ENCODE peak calls at places on chromosome 14, in seven cellular contexts. J, P, Q, V, E, I and A are unnamed samples.
A peak's percentile ranks its signal among the peaks of the same experiment; 100 is the strongest.

GRCh38 chr14:24774167-24774915 is 140.4 kb upstream of the GZMB start:
- DNase-seq in V (no peak), I (no peak), Q (no peak), P (no peak), E (no peak), J (no peak), A (no peak)

GRCh38 chr14:28820677-28821076 is 54.1 kb downstream of the FOXG1 start:
- DNase-seq in Q (no peak), P (no peak), J (no peak), V (no peak), E (no peak), I (no peak), A (no peak)

GRCh38 chr14:104985675-104986486 is at the start of gene CLBA1:
- DNase-seq in I (peak; percentile 94), P (peak; percentile 99), E (peak; percentile 72), V (peak; percentile 92), Q (peak; percentile 55), J (peak; percentile 97), A (no peak)

GRCh38 chr14:76742961-76743360 is 18.3 kb upstream of the VASH1 start:
- DNase-seq in I (no peak), Q (no peak), P (no peak), E (no peak), V (no peak), J (no peak), A (no peak)

GRCh38 chr14:55160989-55161388 is 30.4 kb downstream of the DLGAP5 start:
- DNase-seq in Q (no peak), P (no peak), E (peak; percentile 6), J (no peak), I (no peak), V (no peak), A (no peak)

GRCh38 chr14:64763801-64764511 is 59.7 kb downstream of the PLEKHG3 start:
- DNase-seq in P (peak; percentile 76), J (peak; percentile 41), Q (no peak), V (peak; percentile 36), E (no peak), I (no peak), A (no peak)

GRCh38 chr14:65287264-65288131 is 125.0 kb upstream of the FUT8 start:
- DNase-seq in P (peak; percentile 85), E (no peak), V (no peak), Q (no peak), I (no peak), J (no peak), A (no peak)

GRCh38 chr14:74784634-74785033 is 21.5 kb downstream of the YLPM1 start:
- DNase-seq in Q (no peak), E (no peak), P (no peak), J (no peak), V (no peak), I (no peak), A (no peak)

GRCh38 chr14:25349269-25349668 is 299.3 kb upstream of the STXBP6 start:
- DNase-seq in I (no peak), P (no peak), E (no peak), V (no peak), J (no peak), Q (no peak), A (no peak)

GRCh38 chr14:82655770-82656169 is 1122.1 kb upstream of the SEL1L start:
- DNase-seq in Q (no peak), P (no peak), V (no peak), E (no peak), J (no peak), I (no peak), A (no peak)

GRCh38 chr14:39310071-39310470 is 76.4 kb downstream of the MIA2 start:
- DNase-seq in E (no peak), J (no peak), P (no peak), V (no peak), I (no peak), Q (no peak), A (no peak)

GRCh38 chr14:76323331-76324050 is 52.4 kb upstream of the ESRRB start:
- DNase-seq in P (no peak), E (no peak), J (no peak), I (no peak), Q (no peak), V (no peak), A (no peak)

GRCh38 chr14:37668646-37669045 is 73.2 kb downstream of the TTC6 start:
- DNase-seq in P (no peak), Q (no peak), V (no peak), I (no peak), E (no peak), J (no peak), A (no peak)

GRCh38 chr14:22122227-22123187 is 448.9 kb upstream of the OR4E1 start:
- DNase-seq in V (no peak), J (peak; percentile 25), I (peak; percentile 25), P (no peak), Q (no peak), E (no peak), A (no peak)

GRCh38 chr14:98501335-98501734 is 770.7 kb downstream of the BCL11B start:
- DNase-seq in I (no peak), J (no peak), V (no peak), Q (no peak), P (no peak), E (no peak), A (no peak)

GRCh38 chr14:25237845-25238244 is 187.9 kb upstream of the STXBP6 start:
- DNase-seq in P (no peak), V (no peak), E (no peak), I (peak; percentile 40), J (peak; percentile 65), Q (no peak), A (no peak)

GRCh38 chr14:39176263-39177167 is 1.5 kb downstream of the PNN start:
- DNase-seq in P (no peak), Q (no peak), I (no peak), V (no peak), J (no peak), E (no peak), A (no peak)

GRCh38 chr14:87467578-87467977 is 525.4 kb downstream of the GALC start:
- DNase-seq in Q (no peak), V (no peak), I (no peak), E (no peak), P (no peak), J (no peak), A (no peak)

GRCh38 chr14:68376067-68376810 is 416.6 kb downstream of the ZFP36L1 start:
- DNase-seq in P (no peak), E (no peak), I (no peak), Q (no peak), V (no peak), J (no peak), A (no peak)

GRCh38 chr14:91521058-91521721 is 11.1 kb upstream of the PPP4R3A start:
- DNase-seq in V (no peak), I (no peak), J (no peak), Q (no peak), E (no peak), P (no peak), A (no peak)

GRCh38 chr14:22753586-22753985 is 12.9 kb upstream of the OXA1L start:
- DNase-seq in I (no peak), P (no peak), J (no peak), V (no peak), E (no peak), Q (no peak), A (no peak)

DNA sequence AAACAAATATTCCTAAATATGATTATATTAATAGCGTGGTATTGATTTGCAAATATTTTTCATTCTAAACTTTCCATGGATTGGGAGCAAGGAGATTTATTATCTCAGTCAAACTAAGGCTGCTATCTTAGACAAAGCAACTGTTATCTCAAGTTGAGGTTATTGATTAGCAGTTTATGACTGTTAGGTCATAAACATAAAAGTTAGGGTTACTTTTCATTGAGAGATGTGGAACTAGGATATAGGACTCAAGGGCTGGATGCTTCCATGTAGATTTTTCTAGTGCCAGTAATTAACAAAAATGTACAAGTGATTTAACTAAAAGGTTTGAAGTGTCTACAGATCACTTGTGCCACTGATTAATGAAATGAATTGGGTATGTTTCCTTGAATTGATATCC is 19.1 kb downstream of the SCFD1 start:
- DNase-seq in J (no peak), Q (no peak), E (no peak), I (no peak), V (no peak), P (no peak), A (no peak)
- H3K27me3 ChIP-seq in J (no peaks in the 10 kb centered on the region), Q (no peaks in the 10 kb centered on the region), E (no peaks in the 10 kb centered on the region), I (no peaks in the 10 kb centered on the region), V (no peaks in the 10 kb centered on the region), P (no peaks in the 10 kb centered on the region), A (no peaks in the 10 kb centered on the region)

DNA sequence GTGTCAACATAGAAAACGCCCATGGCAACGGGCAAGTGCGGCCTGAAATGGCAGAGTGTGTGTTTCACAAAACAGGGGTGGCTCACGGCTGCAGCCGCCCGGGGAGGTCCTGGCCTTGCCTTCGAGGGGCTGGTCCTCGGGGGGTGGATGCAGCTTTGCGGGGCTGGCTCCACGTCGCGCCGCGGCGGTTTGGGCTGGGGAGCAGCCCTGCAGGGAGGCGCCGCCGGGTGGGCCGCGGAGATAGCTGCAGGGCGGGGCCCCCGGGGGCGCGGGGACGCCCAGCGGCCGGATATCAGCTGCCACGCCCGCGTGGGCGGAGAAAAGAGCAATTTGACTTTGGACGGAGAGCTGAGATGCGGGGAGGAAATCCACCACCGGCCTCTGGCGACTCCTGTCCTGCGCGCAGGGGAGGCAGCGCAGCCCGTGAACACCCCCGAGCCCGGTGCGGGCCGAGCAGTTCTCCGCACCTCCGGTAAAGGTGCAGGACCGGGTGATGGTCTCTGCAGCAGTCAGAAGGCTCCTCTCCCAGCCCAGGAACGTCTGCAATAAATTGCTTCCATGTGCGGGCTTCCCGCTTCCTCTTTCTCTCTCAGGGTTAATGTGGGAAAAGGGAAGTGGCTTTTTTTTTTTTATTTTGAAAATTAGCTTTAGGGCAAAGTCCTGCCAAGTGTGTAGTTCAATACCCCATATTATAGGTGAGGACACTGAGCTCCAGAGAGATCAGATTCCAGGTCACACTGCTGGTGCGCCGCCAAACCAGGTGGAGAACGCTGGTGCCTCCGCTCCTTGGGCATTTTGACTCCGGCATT is 110.5 kb downstream of the ARF6 start:
- DNase-seq in J (peak; percentile 47), P (peak; percentile 97), E (peak; percentile 65), V (peak; percentile 87), Q (peak; percentile 60), I (peak; percentile 45), A (no peak)
- H3K4me3 ChIP-seq in J (peak overlapping the region; percentile 54), P (peak overlapping the region; percentile 31), E (peak overlapping the region; percentile 64), V (peak overlapping the region; percentile 30), Q (peak overlapping the region; percentile 61), I (peak overlapping the region; percentile 38), A (peak overlapping the region; percentile 39)

GRCh38 chr14:102772781-102773570 is 4.3 kb upstream of the TRAF3 start:
- DNase-seq in J (peak; percentile 45), Q (no peak), E (no peak), V (no peak), I (peak; percentile 41), P (peak; percentile 84), A (no peak)
- TF ChIP-seq CTCF in J (peak; percentile 40), Q (peak; percentile 28), E (peak; percentile 38), V (no peak), I (peak; percentile 29), P (no peak), A (peak; percentile 31)

GRCh38 chr14:36502558-36503508 is 17.2 kb downstream of the NKX2-1 start:
- DNase-seq in I (no peak), P (no peak), E (no peak), V (no peak), J (no peak), Q (no peak), A (no peak)

GRCh38 chr14:36504805-36505192 is 15.2 kb downstream of the NKX2-1 start:
- DNase-seq in E (no peak), I (no peak), Q (no peak), V (no peak), P (no peak), J (peak; percentile 86), A (no peak)

GRCh38 chr14:36505193-36505815 is 14.7 kb downstream of the NKX2-1 start:
- DNase-seq in Q (no peak), E (no peak), J (peak; percentile 72), I (no peak), V (no peak), P (no peak), A (no peak)

GRCh38 chr14:36505892-36506731 is 13.9 kb downstream of the NKX2-1 start:
- DNase-seq in V (no peak), Q (no peak), E (no peak), J (peak; percentile 82), I (peak; percentile 54), P (no peak), A (no peak)

GRCh38 chr14:36503771-36504741 is 16.0 kb downstream of the NKX2-1 start:
- DNase-seq in I (no peak), Q (no peak), E (no peak), V (no peak), J (peak; percentile 79), P (no peak), A (no peak)
- H3K27me3 ChIP-seq in I (peaks cover 100% of the 10 kb centered on the region), Q (peaks cover 2% of the 10 kb centered on the region), E (peaks cover 47% of the 10 kb centered on the region), V (peaks cover 99% of the 10 kb centered on the region), J (peaks cover 100% of the 10 kb centered on the region), P (peaks cover 93% of the 10 kb centered on the region), A (peaks cover 75% of the 10 kb centered on the region)